ENCODE peak calls at places on chromosomes 5 and 9, in four cellular contexts. M is progenitor cell of endocrine pancreas, U is glutamatergic neuron, I is fibroblast of the aortic adventitia. N is an unnamed sample.
A peak's percentile ranks its signal among the peaks of the same experiment; 100 is the strongest.

GRCh38 chr9:130536594-130537215 is 42.7 kb upstream of the FUBP3 start:
- DNase-seq in M (no peak), U (no peak), I (no peak), N (peak; percentile 36)

GRCh38 chr9:35811364-35812024 is 568 bp downstream of the SPAG8 start:
- DNase-seq in M (no peak), U (no peak), I (peak; percentile 39), N (no peak)

GRCh38 chr5:14806452-14806851 is 65.1 kb downstream of the ANKH start:
- DNase-seq in M (no peak), U (no peak), I (peak; percentile 87), N (no peak)

GRCh38 chr9:112380771-112381181 is 868 bp downstream of the HSDL2 start:
- DNase-seq in M (no peak), U (no peak), I (peak; percentile 56), N (peak; percentile 40)

GRCh38 chr5:68173007-68173406 is 42.5 kb upstream of the PIK3R1 start:
- DNase-seq in M (no peak), U (no peak), I (no peak), N (no peak)

GRCh38 chr5:179227578-179228311 is 117.5 kb downstream of the ADAMTS2 start:
- DNase-seq in M (no peak), U (no peak), I (no peak), N (no peak)

GRCh38 chr5:110757118-110757729 is 18.4 kb downstream of the SLC25A46 start:
- DNase-seq in M (no peak), U (no peak), I (peak; percentile 84), N (peak; percentile 32)

GRCh38 chr5:174972291-174972690 is 247.9 kb downstream of the MSX2 start:
- DNase-seq in M (peak; percentile 14), U (no peak), I (no peak), N (no peak)

GRCh38 chr5:64184832-64185231 is 19.2 kb downstream of the RNF180 start:
- DNase-seq in M (no peak), U (no peak), I (no peak), N (no peak)

GRCh38 chr5:109316631-109317030 is 93.1 kb downstream of the PJA2 start:
- DNase-seq in M (no peak), U (no peak), I (peak; percentile 66), N (no peak)

GRCh38 chr5:1179383-1179715 is 22.0 kb upstream of the SLC6A19 start:
- DNase-seq in M (no peak), U (no peak), I (no peak), N (no peak)

GRCh38 chr5:54832066-54832465 is 153.3 kb downstream of the ESM1 start:
- DNase-seq in M (no peak), U (no peak), I (peak; percentile 47), N (no peak)

GRCh38 chr5:90898330-90899013 is 339.9 kb downstream of the ADGRV1 start:
- DNase-seq in M (no peak), U (no peak), I (peak; percentile 8), N (no peak)

GRCh38 chr9:37998881-37999311 is 70.1 kb downstream of the SHB start:
- DNase-seq in M (no peak), U (no peak), I (no peak), N (no peak)

GRCh38 chr5:103772248-103772647 is 209.7 kb upstream of the NUDT12 start:
- DNase-seq in M (no peak), U (no peak), I (no peak), N (no peak)

GRCh38 chr5:57435701-57436134 is 46.9 kb downstream of the ACTBL2 start:
- DNase-seq in M (no peak), U (no peak), I (peak; percentile 100), N (no peak)

GRCh38 chr5:61582421-61582820 is 250.4 kb downstream of the ZSWIM6 start:
- DNase-seq in M (no peak), U (no peak), I (peak; percentile 69), N (no peak)

GRCh38 chr5:4647955-4648354 is 492.2 kb upstream of the ADAMTS16 start:
- DNase-seq in M (no peak), U (no peak), I (no peak), N (no peak)

GRCh38 chr5:75694781-75695180 is 22.5 kb downstream of the POC5 start:
- DNase-seq in M (no peak), U (no peak), I (no peak), N (no peak)

GRCh38 chr5:33997331-33997983 is 10.4 kb downstream of the AMACR start:
- DNase-seq in M (no peak), U (no peak), I (peak; percentile 94), N (peak; percentile 56)

GRCh38 chr5:124866355-124867063 is 120.1 kb upstream of the ZNF608 start:
- DNase-seq in M (no peak), U (no peak), I (no peak), N (no peak)

N was measured in K562.